ENCODE peak calls at places on chromosome 13, in ten cellular contexts. U is hepatocyte; C is suprapubic skin; W is stimulated activated CD4-positive, alpha-beta T cell treated with anti-CD3 and anti-CD28 coated beads, Interleukin-4, amount 100 ng/mL, for 24 hours; T is activated T-cell treated with anti-CD3 and anti-CD28 coated beads for 1 hour; E is endodermal cell; P is fibroblast of the conjunctiva; R is spleen; F is NCI-H1930; K is T-helper 1 cell. O is an unnamed sample.

GRCh38 chr13:95704510-95704909 is 27.6 kb downstream of the DNAJC3 start:
- DNase-seq in K (no peak), U (no peak), T (no peak), F (peak; percentile 9), C (no peak), P (no peak), W (no peak), R (no peak), E (no peak), O (peak; percentile 33)

GRCh38 chr13:94550030-94550738 is 45.8 kb downstream of the TGDS start:
- DNase-seq in E (no peak), T (no peak), U (no peak), W (no peak), P (peak; percentile 18), R (no peak), F (peak; percentile 44), C (no peak), K (no peak), O (no peak)

GRCh38 chr13:50080856-50081105 is 65.5 kb downstream of the KCNRG start:
- DNase-seq in U (no peak), T (no peak), C (no peak), F (no peak), R (no peak), P (no peak), E (no peak), K (no peak), W (no peak), O (no peak)

GRCh38 chr13:47067296-47067695 is 170.4 kb upstream of the HTR2A start:
- DNase-seq in T (no peak), K (no peak), E (no peak), U (no peak), P (no peak), C (no peak), R (no peak), F (no peak), W (no peak), O (no peak)

GRCh38 chr13:41015920-41016319 is 3.2 kb downstream of the ELF1 start:
- DNase-seq in T (no peak), C (no peak), W (no peak), E (no peak), U (no peak), K (no peak), R (no peak), F (no peak), P (no peak), O (no peak)

GRCh38 chr13:30196025-30196424 is 111.3 kb downstream of the KATNAL1 start:
- DNase-seq in F (no peak), C (no peak), P (no peak), K (no peak), U (no peak), T (no peak), R (no peak), E (peak; percentile 89), W (no peak), O (peak; percentile 84)

GRCh38 chr13:100290165-100290801 is 201.4 kb downstream of the PCCA start:
- DNase-seq in K (no peak), E (no peak), T (no peak), W (no peak), C (no peak), P (no peak), F (no peak), R (no peak), U (no peak), O (no peak)

GRCh38 chr13:77563110-77563509 is 27.6 kb downstream of the SCEL start:
- DNase-seq in C (no peak), U (peak; percentile 56), F (no peak), R (no peak), P (no peak), W (no peak), K (no peak), T (no peak), E (no peak), O (no peak)

GRCh38 chr13:49443327-49443688 is 556 bp downstream of the CAB39L start:
- DNase-seq in T (no peak), E (no peak), R (no peak), W (no peak), K (no peak), U (peak; percentile 46), P (no peak), C (no peak), F (no peak), O (peak; percentile 66)

GRCh38 chr13:29159871-29160270 is 339.7 kb downstream of the MTUS2 start:
- DNase-seq in E (no peak), F (no peak), R (no peak), K (no peak), C (no peak), W (no peak), U (no peak), T (no peak), P (no peak), O (no peak)

O was measured in NCI-H146.